ENCODE peak calls at places on chromosome 22, in five cellular contexts. Q, U, R, J and F are unnamed samples.

GRCh38 chr22:30881361-30882180 is 87.0 kb downstream of the MORC2 start:
- DNase-seq in U (no peak), J (no peak), Q (peak; percentile 13), R (no peak), F (no peak)

GRCh38 chr22:19040581-19041402 is 81.4 kb downstream of the DGCR2 start:
- DNase-seq in J (peak; percentile 52), Q (no peak), R (no peak), U (no peak), F (no peak)

GRCh38 chr22:29524440-29525191 is 28.9 kb downstream of the THOC5 start:
- DNase-seq in J (no peak), U (peak; percentile 12), R (no peak), Q (peak; percentile 38), F (no peak)

GRCh38 chr22:37187552-37187890 is 526 bp downstream of the C1QTNF6 start:
- DNase-seq in Q (peak; percentile 53), R (no peak), J (no peak), U (no peak), F (no peak)

GRCh38 chr22:27795053-27795452 is 6.5 kb downstream of the MN1 start:
- DNase-seq in U (no peak), Q (no peak), J (no peak), R (no peak), F (no peak)

GRCh38 chr22:49936018-49936972 is 17.9 kb downstream of the CRELD2 start:
- DNase-seq in U (peak; percentile 52), Q (peak; percentile 92), R (peak; percentile 13), J (peak; percentile 97), F (peak; percentile 95)

GRCh38 chr22:45544588-45545170 is 42.0 kb downstream of the FBLN1 start:
- DNase-seq in U (no peak), J (peak; percentile 75), Q (peak; percentile 93), R (peak; percentile 85), F (no peak)

GRCh38 chr22:29053048-29053702 is 8.5 kb downstream of the C22orf31 start:
- DNase-seq in J (no peak), R (no peak), U (no peak), Q (no peak), F (no peak)

GRCh38 chr22:50084570-50084969 is 656 bp downstream of the MLC1 start:
- DNase-seq in U (no peak), R (no peak), Q (no peak), J (no peak), F (no peak)

GRCh38 chr22:42269407-42270177 is 861 bp downstream of the TCF20 start:
- DNase-seq in R (no peak), Q (peak; percentile 15), J (no peak), U (no peak), F (no peak)